ENCODE peak calls at places on chromosomes 13 and 19, in eight cellular contexts. I is cardiac muscle cell; U is mucosa of descending colon; L is left ventricle myocardium inferior; W is progenitor cell of endocrine pancreas; S is kidney; A is astrocyte of the cerebellum; F is CD8-positive, alpha-beta T cell. B is an unnamed sample.

GRCh38 chr13:42991892-42992584 is at the start of gene EPSTI1:
- DNase-seq in I (peak; percentile 38), U (peak; percentile 82), A (peak; percentile 41), L (peak; percentile 61), F (peak; percentile 64), W (peak; percentile 30), S (peak; percentile 87), B (peak; percentile 74)

GRCh38 chr19:55165952-55166529 is 372 bp downstream of the DNAAF3 start:
- DNase-seq in S (peak; percentile 84), L (peak; percentile 47), U (peak; percentile 67), I (peak; percentile 91), W (peak; percentile 73), F (peak; percentile 49), A (peak; percentile 32), B (no peak)

GRCh38 chr19:23065306-23065705 is 51.5 kb upstream of the ZNF730 start:
- DNase-seq in S (no peak), A (no peak), W (no peak), U (no peak), F (no peak), I (no peak), L (no peak), B (no peak)

GRCh38 chr13:107883561-107884175 is 331.7 kb downstream of the LIG4 start:
- DNase-seq in S (no peak), L (no peak), A (peak; percentile 23), F (no peak), U (no peak), I (no peak), W (no peak), B (no peak)

GRCh38 chr19:1715540-1715939 is 37.8 kb upstream of the ONECUT3 start:
- DNase-seq in U (no peak), I (no peak), W (no peak), S (no peak), L (no peak), A (no peak), F (no peak), B (no peak)

GRCh38 chr13:93146584-93147292 is 79.9 kb upstream of the GPC6 start:
- DNase-seq in I (no peak), L (no peak), S (no peak), U (no peak), W (no peak), F (no peak), A (peak; percentile 85), B (no peak)

GRCh38 chr13:30905932-30906383 is at the start of gene MEDAG:
- DNase-seq in U (peak; percentile 27), W (no peak), A (peak; percentile 26), F (no peak), S (peak; percentile 90), I (no peak), L (peak; percentile 85), B (no peak)

GRCh38 chr13:75660694-75661093 is 24.6 kb downstream of the LMO7 start:
- DNase-seq in F (no peak), W (no peak), U (no peak), I (no peak), A (no peak), L (no peak), S (no peak), B (no peak)

GRCh38 chr13:113592571-113592970 is 8.0 kb downstream of the TFDP1 start:
- DNase-seq in F (no peak), L (no peak), A (no peak), I (no peak), W (no peak), S (peak; percentile 31), U (no peak), B (no peak)

GRCh38 chr19:57342582-57342981 is 8.5 kb upstream of the ZNF304 start:
- DNase-seq in S (no peak), A (no peak), U (no peak), I (no peak), F (no peak), L (no peak), W (no peak), B (no peak)

GRCh38 chr13:113584870-113585671 is 518 bp downstream of the TFDP1 start:
- DNase-seq in W (no peak), L (no peak), U (peak; percentile 20), A (no peak), F (no peak), I (peak; percentile 36), S (peak; percentile 68), B (peak; percentile 68)

GRCh38 chr13:98509271-98510155 is 67.4 kb downstream of the STK24 start:
- DNase-seq in U (peak; percentile 77), A (peak; percentile 68), W (no peak), S (no peak), I (no peak), F (peak; percentile 35), L (peak; percentile 65), B (no peak)

GRCh38 chr13:98143601-98144500 is 957 bp downstream of the FARP1 start:
- DNase-seq in L (peak; percentile 20), S (no peak), I (peak; percentile 44), F (no peak), W (no peak), A (no peak), U (peak; percentile 23), B (no peak)

GRCh38 chr13:52830946-52831345 is 17.5 kb downstream of the PCDH8 start:
- DNase-seq in U (no peak), A (no peak), S (no peak), L (no peak), F (no peak), W (no peak), I (no peak), B (no peak)

GRCh38 chr19:10836478-10837325 is 690 bp upstream of the TMED1 start:
- DNase-seq in I (peak; percentile 83), S (peak; percentile 96), W (no peak), A (no peak), L (peak; percentile 86), U (peak; percentile 88), F (peak; percentile 76), B (peak; percentile 89)

GRCh38 chr13:95833713-95834112 is 156.8 kb downstream of the DNAJC3 start:
- DNase-seq in S (no peak), U (no peak), L (no peak), W (no peak), I (no peak), F (no peak), A (no peak), B (no peak)

GRCh38 chr13:51998723-51999471 is 12.4 kb downstream of the ATP7B start:
- DNase-seq in U (no peak), L (no peak), A (no peak), W (no peak), S (no peak), F (no peak), I (peak; percentile 37), B (no peak)

GRCh38 chr13:94674609-94675348 is 37.6 kb downstream of the SOX21 start:
- DNase-seq in S (no peak), U (peak; percentile 84), L (no peak), A (peak; percentile 31), W (peak; percentile 55), F (peak; percentile 49), I (peak; percentile 77), B (peak; percentile 48)
- TF ChIP-seq CTCF in S (peak; percentile 49), U (peak; percentile 49), L (peak; percentile 66), A (peak; percentile 78), W (peak; percentile 89), F (peak; percentile 87), I (peak; percentile 81), B (peak; percentile 59)

DNA sequence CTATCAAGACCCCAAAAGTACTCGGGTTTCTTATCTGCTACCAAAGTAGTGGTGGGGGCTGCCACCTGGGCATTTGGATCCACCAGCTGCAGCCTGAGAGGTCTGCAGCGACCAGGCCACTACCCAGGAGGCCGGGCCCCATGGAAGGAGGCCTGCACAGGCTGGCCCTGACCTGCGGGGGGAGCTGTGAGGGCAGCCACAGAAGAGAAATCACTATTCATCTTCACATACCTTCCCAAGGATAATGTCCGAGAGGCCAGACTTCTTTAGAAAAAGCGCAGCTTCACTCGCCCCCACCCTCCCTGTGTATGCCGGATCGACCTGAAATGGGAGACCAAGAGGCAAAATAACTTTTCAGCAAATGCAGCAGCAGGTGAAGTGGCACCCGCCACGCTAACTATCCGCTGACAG is 30.1 kb downstream of the EPS15L1 start:
- DNase-seq in U (peak; percentile 34), I (peak; percentile 65), W (peak; percentile 32), S (no peak), F (peak; percentile 16), L (no peak), A (no peak), B (no peak)
- TF ChIP-seq CTCF in U (no peak), I (peak; percentile 45), W (peak; percentile 65), S (no peak), F (peak; percentile 31), L (peak; percentile 49), A (peak; percentile 54), B (peak; percentile 51)

DNA sequence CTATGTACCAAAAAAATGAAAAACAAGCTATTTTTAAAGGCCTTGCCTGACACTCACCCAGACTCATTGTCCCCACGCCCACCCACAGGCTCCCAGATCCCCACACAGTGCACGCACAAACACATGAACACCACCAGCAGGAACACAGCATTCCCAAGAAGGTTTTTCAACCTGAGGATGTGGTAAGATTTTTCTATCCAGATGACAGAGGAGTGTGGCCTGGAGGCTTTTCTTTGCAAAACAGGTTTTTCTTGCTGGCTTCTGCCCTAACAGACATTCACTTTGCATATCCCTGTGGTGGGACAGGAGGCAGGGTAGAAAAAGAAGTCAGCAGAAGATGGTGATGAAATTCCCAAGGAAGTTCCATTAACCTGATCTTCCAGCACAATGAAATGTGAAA is 97.8 kb downstream of the KLF12 start:
- DNase-seq in L (no peak), W (no peak), A (no peak), U (no peak), S (no peak), I (no peak), F (no peak), B (no peak)
- TF ChIP-seq CTCF in L (no peak), W (no peak), A (no peak), U (no peak), S (no peak), I (no peak), F (no peak), B (no peak)

GRCh38 chr19:33402421-33403220 is 29.1 kb downstream of the CEBPG start:
- DNase-seq in W (no peak), U (peak; percentile 50), A (no peak), F (no peak), S (peak; percentile 62), I (no peak), L (no peak), B (no peak)
- TF ChIP-seq CTCF in W (no peak), U (no peak), A (no peak), F (no peak), S (no peak), I (no peak), L (peak; percentile 25), B (no peak)

DNA sequence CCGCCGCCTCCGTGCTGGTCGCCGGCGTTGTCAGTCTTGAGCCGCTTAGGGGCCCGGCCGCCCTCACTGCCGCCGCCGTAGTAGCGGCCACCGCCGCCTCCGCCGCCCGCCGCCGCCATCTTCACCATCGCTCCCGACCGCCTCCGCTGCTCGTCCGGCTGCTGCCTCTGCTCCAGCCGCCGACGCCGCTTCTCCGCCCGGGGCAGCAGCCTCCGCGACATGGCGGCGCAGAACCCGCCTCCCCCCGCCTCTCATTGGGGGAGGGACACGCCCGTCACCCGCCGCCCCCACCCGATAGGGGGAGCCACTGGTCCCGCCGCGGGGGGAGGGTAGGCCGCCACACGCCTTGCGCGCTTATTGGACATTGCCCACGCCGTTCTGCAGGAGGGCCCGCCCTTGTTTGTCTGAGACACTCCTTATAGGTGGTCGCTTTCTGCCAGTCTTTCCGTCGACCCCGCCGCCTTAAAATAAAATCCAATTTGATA is at the start of gene HNRNPL:
- DNase-seq in I (no peak), S (peak; percentile 100), U (no peak), A (no peak), F (peak; percentile 99), L (no peak), W (peak; percentile 99), B (peak; percentile 94)
- TF ChIP-seq CTCF in I (peak; percentile 43), S (peak; percentile 37), U (peak; percentile 12), A (peak; percentile 56), F (peak; percentile 21), L (peak; percentile 68), W (peak; percentile 56), B (peak; percentile 36)

GRCh38 chr19:17688853-17689595 is 870 bp upstream of the UNC13A start:
- DNase-seq in W (no peak), U (no peak), I (no peak), A (no peak), L (no peak), S (no peak), F (no peak), B (no peak)
- TF ChIP-seq CTCF in W (no peak), U (no peak), I (no peak), A (no peak), L (no peak), S (no peak), F (no peak), B (no peak)